ENCODE peak calls at places on chromosomes 7 and 10, in eight cellular contexts. L, U, V, F, O, J, D and P are unnamed samples.

GRCh38 chr7:128888039-128888755 is 22.3 kb downstream of the KCP start:
- DNase-seq in D (no peak), L (no peak), F (no peak), O (no peak), V (no peak), U (no peak), J (peak; percentile 8), P (no peak)

GRCh38 chr10:77949167-77949566 is 22.6 kb upstream of the DLG5 start:
- DNase-seq in F (no peak), L (no peak), D (no peak), J (no peak), V (peak; percentile 67), U (peak; percentile 70), O (no peak), P (peak; percentile 46)

GRCh38 chr10:101525848-101526247 is 62.2 kb downstream of the POLL start:
- DNase-seq in L (no peak), V (no peak), O (no peak), D (no peak), U (no peak), F (no peak), J (no peak), P (no peak)

GRCh38 chr7:96952974-96953391 is 52.4 kb upstream of the DLX6 start:
- DNase-seq in D (no peak), J (no peak), V (no peak), O (no peak), U (peak; percentile 15), L (no peak), F (no peak), P (peak; percentile 28)

GRCh38 chr7:107045195-107045960 is 873 bp downstream of the PRKAR2B start:
- DNase-seq in D (no peak), J (no peak), O (no peak), F (no peak), L (no peak), V (peak; percentile 52), U (peak; percentile 5), P (no peak)

GRCh38 chr10:67977246-67977645 is 92.8 kb downstream of the SIRT1 start:
- DNase-seq in F (no peak), V (no peak), O (no peak), J (no peak), U (no peak), L (no peak), D (no peak), P (no peak)

GRCh38 chr7:157002819-157003421 is 7.5 kb downstream of the MNX1 start:
- DNase-seq in O (no peak), D (peak; percentile 20), L (peak; percentile 31), U (no peak), J (no peak), V (peak; percentile 81), F (no peak), P (no peak)

GRCh38 chr10:75430000-75430763 is 1.2 kb upstream of the LRMDA start:
- DNase-seq in U (no peak), L (peak; percentile 64), F (peak; percentile 67), D (peak; percentile 73), O (no peak), V (peak; percentile 94), J (no peak), P (no peak)

GRCh38 chr7:41652265-41652664 is 50.6 kb downstream of the INHBA start:
- DNase-seq in O (no peak), L (no peak), D (no peak), J (no peak), V (no peak), F (no peak), U (peak; percentile 13), P (peak; percentile 33)

GRCh38 chr7:82803411-82803810 is 359.3 kb downstream of the PCLO start:
- DNase-seq in D (no peak), F (no peak), J (no peak), V (no peak), L (no peak), O (no peak), U (peak; percentile 9), P (peak; percentile 4)

GRCh38 chr10:121694966-121695340 is 96.7 kb upstream of the FGFR2 start:
- DNase-seq in U (no peak), V (no peak), F (no peak), O (no peak), D (no peak), J (no peak), L (no peak), P (no peak)

GRCh38 chr7:114508096-114508495 is 93.5 kb downstream of the FOXP2 start:
- DNase-seq in J (no peak), U (peak; percentile 47), V (no peak), O (no peak), F (no peak), L (no peak), D (no peak), P (peak; percentile 68)

GRCh38 chr7:18520450-18521235 is 25.1 kb downstream of the HDAC9 start:
- DNase-seq in D (no peak), F (no peak), U (peak; percentile 83), J (no peak), O (no peak), V (no peak), L (no peak), P (peak; percentile 72)

GRCh38 chr10:88428976-88429375 is 154.1 kb downstream of the RNLS start:
- DNase-seq in F (no peak), V (no peak), U (no peak), L (no peak), J (no peak), D (no peak), O (no peak), P (no peak)

GRCh38 chr10:100978121-100978895 is 9.0 kb downstream of the MRPL43 start:
- DNase-seq in L (no peak), J (no peak), O (no peak), V (no peak), F (no peak), U (no peak), D (no peak), P (no peak)

GRCh38 chr7:113292105-113292504 is 173.8 kb upstream of the SMIM30 start:
- DNase-seq in L (no peak), D (no peak), V (no peak), U (no peak), J (no peak), O (no peak), F (no peak), P (no peak)

DNA sequence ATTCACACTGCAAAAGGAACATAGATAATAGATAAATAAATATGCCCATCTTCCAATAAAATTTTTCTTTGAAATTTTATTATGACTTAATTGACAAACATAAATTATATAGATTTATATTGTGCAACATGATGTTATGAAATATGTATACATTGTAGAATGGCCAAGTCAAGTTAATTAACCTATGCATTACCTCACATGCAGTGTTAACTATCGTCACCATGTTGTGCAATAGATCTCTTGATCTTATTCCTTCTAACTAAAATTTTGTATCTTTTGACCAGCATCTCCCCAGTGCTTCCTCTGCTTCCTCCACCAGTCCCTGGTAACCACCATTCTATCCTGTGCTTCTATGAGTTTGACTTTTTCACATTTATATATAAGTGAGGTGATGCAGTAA is 259.6 kb downstream of the SUGCT start:
- DNase-seq in L (no peak), D (no peak), V (no peak), O (no peak), F (no peak), J (no peak), U (no peak), P (no peak)
- H3K4me3 ChIP-seq in L (no peak overlapping the region), D (no peak overlapping the region), V (no peak overlapping the region), O (no peak overlapping the region), F (no peak overlapping the region), J (no peak overlapping the region), U (no peak overlapping the region), P (no peak overlapping the region)

DNA sequence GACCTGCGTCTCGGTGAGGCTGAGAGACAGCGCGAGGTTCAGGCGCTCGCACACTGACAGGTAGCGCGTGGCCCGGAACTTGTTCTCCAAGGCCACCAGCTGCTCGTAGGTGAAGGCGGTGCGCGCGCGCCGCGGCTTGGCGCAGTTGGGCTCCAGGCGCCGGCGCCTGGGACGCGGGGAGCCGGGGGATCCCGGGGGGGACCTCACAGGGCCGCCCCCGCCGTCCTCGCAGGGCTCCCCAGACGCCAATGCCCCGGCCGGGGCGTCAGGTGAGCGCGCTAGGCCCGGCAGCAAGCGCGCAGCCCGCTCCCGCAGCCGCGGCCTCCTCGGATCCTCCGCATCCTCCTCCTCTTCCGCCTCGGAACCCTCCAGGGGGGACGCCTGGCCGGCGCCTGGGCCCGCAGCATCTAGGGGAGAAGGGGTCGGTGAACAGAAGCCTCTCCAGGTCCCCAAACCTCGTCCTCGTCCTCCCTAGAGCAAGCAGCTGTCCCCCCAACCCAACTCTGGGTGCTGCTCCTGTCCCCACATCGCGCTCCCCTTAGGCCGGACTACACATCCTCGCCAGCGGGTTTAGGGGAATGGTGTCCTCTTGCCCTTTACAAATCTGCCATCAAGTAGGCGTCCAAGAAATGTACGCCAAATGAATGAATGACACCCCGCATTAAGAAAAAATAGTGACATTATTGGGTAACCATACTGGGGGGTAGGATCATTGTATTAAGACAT is 1.9 kb downstream of the NKX1-2 start:
- DNase-seq in O (no peak), U (no peak), L (no peak), V (peak; percentile 62), F (no peak), J (no peak), D (no peak), P (no peak)
- H3K4me3 ChIP-seq in O (no peak overlapping the region), U (no peak overlapping the region), L (no peak overlapping the region), V (peak overlapping the region; percentile 66), F (peak overlapping the region; percentile 54), J (no peak overlapping the region), D (no peak overlapping the region), P (no peak overlapping the region)

DNA sequence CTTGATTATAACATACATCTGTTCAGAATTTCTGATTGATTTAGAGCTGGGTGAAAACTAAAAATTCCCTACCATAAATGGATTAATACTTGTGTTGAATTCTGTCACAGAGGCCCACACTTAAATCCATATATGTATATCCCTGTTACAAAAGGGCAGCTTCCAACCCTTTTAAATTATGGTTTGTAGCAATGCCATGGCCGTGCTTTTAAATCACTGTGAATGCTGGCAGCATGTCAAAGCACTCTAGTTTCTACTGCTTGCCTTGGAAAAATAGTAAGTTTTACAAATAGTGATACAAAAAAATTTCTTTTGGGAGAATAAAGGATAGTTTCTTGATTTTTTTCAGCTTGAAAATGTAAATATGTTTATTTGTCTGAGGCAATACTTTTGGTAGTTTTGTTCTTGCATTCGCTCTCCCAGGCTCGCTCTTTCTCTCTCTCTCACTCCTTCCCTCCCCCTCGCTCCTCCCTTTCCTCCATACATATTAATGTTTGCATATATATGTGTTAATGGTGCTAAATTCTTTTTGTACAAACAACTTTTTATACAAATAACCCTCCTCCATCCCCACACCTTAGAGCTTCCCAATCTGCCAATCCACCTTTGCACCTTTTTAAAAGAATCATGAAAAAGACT is 29.8 kb downstream of the TES start:
- DNase-seq in J (no peak), L (no peak), D (no peak), F (no peak), V (no peak), U (no peak), O (no peak), P (no peak)
- H3K4me3 ChIP-seq in J (no peak overlapping the region), L (no peak overlapping the region), D (no peak overlapping the region), F (no peak overlapping the region), V (no peak overlapping the region), U (no peak overlapping the region), O (no peak overlapping the region), P (no peak overlapping the region)

GRCh38 chr7:28908775-28909174 is 49.4 kb downstream of the TRIL start:
- DNase-seq in F (no peak), L (no peak), U (no peak), D (no peak), J (no peak), V (no peak), O (no peak), P (no peak)

GRCh38 chr7:28900311-28900710 is 57.8 kb downstream of the TRIL start:
- DNase-seq in D (no peak), O (no peak), L (no peak), J (no peak), U (no peak), V (peak; percentile 86), F (no peak), P (no peak)

GRCh38 chr7:28904539-28905143 is 53.5 kb downstream of the TRIL start:
- DNase-seq in V (peak; percentile 34), L (no peak), F (no peak), U (no peak), O (no peak), J (no peak), D (no peak), P (peak; percentile 25)

GRCh38 chr7:28903779-28904538 is 54.2 kb downstream of the TRIL start:
- DNase-seq in L (no peak), U (no peak), O (no peak), D (no peak), V (no peak), F (no peak), J (no peak), P (peak; percentile 4)
- H3K4me3 ChIP-seq in L (no peak overlapping the region), U (peak overlapping the region; percentile 30), O (peak overlapping the region; percentile 35), D (no peak overlapping the region), V (no peak overlapping the region), F (peak overlapping the region; percentile 43), J (no peak overlapping the region), P (peak overlapping the region; percentile 47)